ENCODE peak calls at places on chromosomes 1 and 21, in nine cellular contexts. F, K, A, J, V, N, G, M and U are unnamed samples.

GRCh38 chr1:171999756-172000155 is 158.5 kb downstream of the DNM3 start:
- DNase-seq in V (no peak), J (no peak), K (no peak), G (no peak), M (no peak), F (no peak), A (no peak), N (no peak), U (peak)

GRCh38 chr1:98342556-98342955 is 319.0 kb upstream of the SNX7 start:
- DNase-seq in K (no peak), F (no peak), A (no peak), M (no peak), V (no peak), J (no peak), G (no peak), N (no peak), U (peak)

GRCh38 chr1:51276286-51276685 is 40.2 kb downstream of the RNF11 start:
- DNase-seq in N (no peak), A (no peak), V (no peak), J (no peak), G (no peak), K (no peak), F (no peak), M (no peak), U (no peak)

GRCh38 chr1:117623141-117623540 is 17.3 kb downstream of the TENT5C start:
- DNase-seq in V (no peak), G (no peak), F (no peak), M (no peak), J (no peak), N (no peak), A (no peak), K (no peak), U (no peak)

GRCh38 chr1:19776287-19776686 is 23.4 kb downstream of the TMCO4 start:
- DNase-seq in K (no peak), V (no peak), F (no peak), G (no peak), J (no peak), N (no peak), M (no peak), A (no peak), U (no peak)

GRCh38 chr1:153752561-153753195 is 22.5 kb upstream of the SLC27A3 start:
- DNase-seq in G (no peak), J (no peak), N (peak), V (no peak), A (no peak), F (no peak), K (no peak), M (no peak), U (peak)

GRCh38 chr1:34904236-34905097 is 25.0 kb downstream of the DLGAP3 start:
- DNase-seq in A (no peak), N (no peak), J (no peak), V (no peak), K (no peak), M (no peak), F (no peak), G (no peak), U (no peak)

GRCh38 chr1:37131281-37131680 is 97.0 kb upstream of the GRIK3 start:
- DNase-seq in V (no peak), F (peak), J (no peak), K (no peak), G (no peak), A (no peak), M (no peak), N (no peak), U (no peak)

GRCh38 chr1:217333939-217334338 is 297.0 kb downstream of the GPATCH2 start:
- DNase-seq in N (peak), A (no peak), V (no peak), M (peak), G (peak), J (no peak), K (peak), F (no peak), U (peak)

GRCh38 chr21:42757826-42758655 is 104.6 kb downstream of the PDE9A start:
- DNase-seq in J (no peak), K (no peak), V (no peak), F (no peak), A (no peak), G (no peak), N (no peak), M (no peak), U (no peak)

GRCh38 chr1:28418278-28418637 is 48.7 kb downstream of the PHACTR4 start:
- DNase-seq in A (no peak), V (no peak), J (no peak), G (no peak), K (no peak), F (no peak), N (no peak), M (no peak), U (no peak)

GRCh38 chr1:151510020-151510405 is 1.2 kb upstream of the CGN start:
- DNase-seq in V (no peak), A (no peak), J (no peak), G (no peak), N (no peak), F (no peak), M (no peak), K (no peak), U (no peak)

GRCh38 chr1:25562101-25562927 is 18.9 kb downstream of the LDLRAP1 start:
- DNase-seq in K (no peak), F (no peak), J (peak), G (no peak), N (no peak), M (no peak), V (peak), A (no peak), U (no peak)

GRCh38 chr1:161196521-161197451 is 2.1 kb downstream of the ADAMTS4 start:
- DNase-seq in G (no peak), M (no peak), V (no peak), F (no peak), K (no peak), A (no peak), N (no peak), J (no peak), U (peak)